ENCODE peak calls at places on chromosome 3, in eight cellular contexts. X, B, C, L, U, J, V and O are unnamed samples.

GRCh38 chr3:20569310-20569709 is 383.3 kb upstream of the SGO1 start:
- DNase-seq in V (no peak), L (no peak), U (no peak), C (no peak), X (no peak), B (no peak), J (no peak), O (no peak)

GRCh38 chr3:12232785-12233317 is 56.0 kb upstream of the PPARG start:
- DNase-seq in C (no peak), J (no peak), B (no peak), U (no peak), L (no peak), V (no peak), X (no peak), O (no peak)

GRCh38 chr3:46935168-46935858 is 41.2 kb downstream of the CCDC12 start:
- DNase-seq in C (peak), U (no peak), J (peak), B (no peak), X (peak), L (peak), V (peak), O (peak)

GRCh38 chr3:182451871-182452270 is 341.4 kb upstream of the ATP11B start:
- DNase-seq in J (no peak), V (no peak), U (no peak), L (no peak), B (no peak), X (no peak), C (no peak), O (no peak)

GRCh38 chr3:52108302-52109232 is 45.7 kb downstream of the POC1A start:
- DNase-seq in U (no peak), J (peak), B (no peak), V (no peak), X (peak), L (peak), C (peak), O (no peak)

GRCh38 chr3:5093786-5094185 is 28.3 kb upstream of the ARL8B start:
- DNase-seq in V (no peak), C (peak), L (no peak), J (no peak), X (no peak), B (no peak), U (no peak), O (no peak)

GRCh38 chr3:65526656-65527055 is 512.1 kb downstream of the MAGI1 start:
- DNase-seq in L (no peak), B (no peak), U (no peak), X (no peak), J (no peak), C (no peak), V (no peak), O (no peak)

GRCh38 chr3:127694467-127695215 is 21.9 kb downstream of the ABTB1 start:
- DNase-seq in B (peak), X (no peak), C (no peak), V (peak), U (peak), J (no peak), L (no peak), O (no peak)

GRCh38 chr3:29026959-29027358 is 253.9 kb upstream of the RBMS3 start:
- DNase-seq in B (no peak), C (peak), J (no peak), U (no peak), X (no peak), L (peak), V (no peak), O (peak)

GRCh38 chr3:79217096-79217495 is 550.7 kb downstream of the ROBO1 start:
- DNase-seq in U (no peak), C (no peak), X (no peak), B (no peak), V (no peak), J (no peak), L (no peak), O (no peak)

GRCh38 chr3:188400494-188401243 is 246.7 kb downstream of the LPP start:
- DNase-seq in C (no peak), B (no peak), L (no peak), X (no peak), V (no peak), J (no peak), U (no peak), O (no peak)

GRCh38 chr3:105504440-105504951 is 137.8 kb downstream of the ALCAM start:
- DNase-seq in U (no peak), X (no peak), L (no peak), V (no peak), J (no peak), B (no peak), C (no peak), O (no peak)

GRCh38 chr3:145882416-145882815 is 278.6 kb downstream of the PLOD2 start:
- DNase-seq in V (peak), C (peak), L (peak), U (no peak), J (peak), B (no peak), X (peak), O (peak)

GRCh38 chr3:13671536-13672233 is 122.8 kb downstream of the FBLN2 start:
- DNase-seq in V (no peak), J (peak), B (no peak), L (no peak), U (no peak), X (no peak), C (no peak), O (no peak)

GRCh38 chr3:87350367-87351199 is 74.2 kb upstream of the POU1F1 start:
- DNase-seq in B (no peak), C (peak), V (peak), X (peak), J (peak), U (peak), L (peak), O (peak)

GRCh38 chr3:105448338-105448982 is 81.8 kb downstream of the ALCAM start:
- DNase-seq in U (no peak), J (peak), X (peak), V (no peak), C (no peak), B (no peak), L (no peak), O (no peak)

GRCh38 chr3:99714146-99714545 is 75.8 kb downstream of the COL8A1 start:
- DNase-seq in L (peak), V (no peak), U (no peak), X (peak), B (no peak), J (peak), C (peak), O (peak)

GRCh38 chr3:127961963-127962362 is 46.9 kb downstream of the KBTBD12 start:
- DNase-seq in L (peak), U (no peak), V (peak), X (no peak), B (no peak), C (peak), J (no peak), O (peak)